ENCODE peak calls at places on chromosomes 7 and 10, in nine cellular contexts. A is left lobe of liver; Z is RWPE2; C is omental fat pad; T is pancreas; P is T-cell; Y is CD8-positive, alpha-beta T cell; U is PC-3; N is activated T-cell treated with anti-CD3 and anti-CD28 coated beads, Interleukin-2, amount 50 U/mL, for 4 hours. H is an unnamed sample.

GRCh38 chr10:132334883-132335188 is 2.8 kb downstream of the LRRC27 start:
- ATAC-seq in C (no peak), A (no peak), U (no peak), T (no peak), Z (no peak), P (no peak), Y (no peak), N (no peak), H (no peak)

GRCh38 chr10:126417220-126417825 is 29.0 kb upstream of the ADAM12 start:
- ATAC-seq in Y (no peak), A (no peak), P (no peak), Z (no peak), N (no peak), U (no peak), C (no peak), T (no peak), H (no peak)

GRCh38 chr10:49271346-49271745 is 27.6 kb upstream of the C10orf71 start:
- ATAC-seq in P (no peak), Y (no peak), C (no peak), A (no peak), U (no peak), N (no peak), T (no peak), Z (no peak), H (no peak)

GRCh38 chr10:16765532-16766365 is 51.5 kb downstream of the RSU1 start:
- ATAC-seq in A (no peak), Z (no peak), C (no peak), Y (no peak), T (no peak), U (no peak), P (no peak), N (no peak), H (peak; percentile 26)

GRCh38 chr10:33355267-33355666 is 20.8 kb upstream of the NRP1 start:
- ATAC-seq in N (no peak), C (no peak), T (peak; percentile 64), U (peak; percentile 28), P (no peak), Y (no peak), A (peak; percentile 28), Z (no peak), H (no peak)

GRCh38 chr7:1545417-1546246 is 10.4 kb downstream of the TMEM184A start:
- ATAC-seq in Y (no peak), N (peak; percentile 25), C (no peak), A (no peak), T (peak; percentile 42), Z (no peak), P (no peak), U (no peak), H (no peak)

GRCh38 chr10:44020322-44021111 is 364.4 kb downstream of the CXCL12 start:
- ATAC-seq in T (peak; percentile 91), U (no peak), P (no peak), N (no peak), C (no peak), A (no peak), Z (no peak), Y (no peak), H (no peak)

GRCh38 chr10:122333037-122333436 is 41.5 kb upstream of the PLEKHA1 start:
- ATAC-seq in T (no peak), N (peak; percentile 66), U (no peak), Y (no peak), Z (no peak), A (no peak), P (no peak), C (no peak), H (peak; percentile 97)

GRCh38 chr7:21353388-21353780 is 74.5 kb upstream of the SP4 start:
- ATAC-seq in P (no peak), N (no peak), A (no peak), Z (no peak), T (no peak), C (no peak), U (no peak), Y (no peak), H (no peak)

GRCh38 chr10:21334891-21335696 is 190.4 kb downstream of the SKIDA1 start:
- ATAC-seq in P (no peak), U (peak; percentile 71), T (peak; percentile 76), Z (peak; percentile 81), Y (no peak), C (peak; percentile 91), N (no peak), A (no peak), H (no peak)

GRCh38 chr7:43540463-43540862 is 42.4 kb upstream of the STK17A start:
- ATAC-seq in U (no peak), A (no peak), P (no peak), N (no peak), Y (no peak), T (no peak), C (no peak), Z (no peak), H (no peak)

GRCh38 chr7:151313857-151314256 is 27.8 kb upstream of the NUB1 start:
- ATAC-seq in A (peak; percentile 51), Z (peak; percentile 73), Y (no peak), N (peak; percentile 33), U (peak; percentile 73), C (peak; percentile 90), T (no peak), P (no peak), H (peak; percentile 73)

GRCh38 chr10:120570418-120570817 is 113.4 kb downstream of the PLPP4 start:
- ATAC-seq in U (no peak), P (no peak), Z (no peak), C (no peak), T (no peak), A (no peak), Y (no peak), N (no peak), H (no peak)

GRCh38 chr10:71809628-71810027 is 36.3 kb upstream of the VSIR start:
- ATAC-seq in T (no peak), Y (no peak), C (no peak), U (no peak), Z (no peak), A (no peak), N (no peak), P (no peak), H (no peak)

GRCh38 chr7:36096460-36097095 is 56.5 kb upstream of the EEPD1 start:
- ATAC-seq in C (no peak), N (no peak), A (peak; percentile 76), P (no peak), T (no peak), U (peak; percentile 31), Z (no peak), Y (no peak), H (no peak)

GRCh38 chr10:118871244-118871865 is 116.6 kb upstream of the CACUL1 start:
- ATAC-seq in C (no peak), A (no peak), P (no peak), Z (peak; percentile 3), T (no peak), U (no peak), N (no peak), Y (no peak), H (no peak)

GRCh38 chr7:37297546-37297945 is 151.1 kb downstream of the ELMO1 start:
- ATAC-seq in N (peak; percentile 27), A (no peak), Y (no peak), T (no peak), P (no peak), Z (no peak), C (no peak), U (no peak), H (peak; percentile 24)

GRCh38 chr10:26467639-26468038 is 29.5 kb downstream of the APBB1IP start:
- ATAC-seq in P (peak; percentile 57), N (peak; percentile 73), T (no peak), Y (peak; percentile 26), A (no peak), U (no peak), Z (no peak), C (no peak), H (peak; percentile 86)

GRCh38 chr7:48522692-48523091 is 351.4 kb downstream of the ABCA13 start:
- ATAC-seq in U (peak; percentile 45), T (no peak), Z (peak; percentile 50), Y (no peak), A (peak; percentile 56), P (no peak), C (no peak), N (no peak), H (no peak)

GRCh38 chr7:41881313-41882130 is 178.6 kb upstream of the INHBA start:
- ATAC-seq in P (peak; percentile 69), N (peak; percentile 96), Z (no peak), Y (peak; percentile 93), U (no peak), A (peak; percentile 60), T (peak; percentile 76), C (no peak), H (peak; percentile 93)

GRCh38 chr7:145106001-145106400 is 270.1 kb upstream of the TPK1 start:
- ATAC-seq in Z (no peak), Y (no peak), P (no peak), T (no peak), C (no peak), U (peak; percentile 56), A (no peak), N (no peak), H (no peak)

GRCh38 chr7:3520206-3520605 is 219.2 kb downstream of the SDK1 start:
- ATAC-seq in Y (no peak), A (peak; percentile 66), P (no peak), Z (no peak), U (no peak), C (no peak), T (peak; percentile 96), N (no peak), H (no peak)

GRCh38 chr10:61752111-61753011 is 89.6 kb downstream of the CABCOCO1 start:
- ATAC-seq in C (no peak), P (no peak), A (peak; percentile 14), U (peak; percentile 82), Y (no peak), T (peak; percentile 45), Z (peak; percentile 89), N (no peak), H (peak; percentile 69)